ENCODE peak calls at places on chromosome 13, in seven cellular contexts. Y is thoracic aorta; S is astrocyte; N is BE2C; M is CD4-positive, alpha-beta T cell; P is chondrocyte; K is MCF 10A. E is an unnamed sample.

GRCh38 chr13:32045963-32046785 is 14.6 kb downstream of the FRY start:
- DNase-seq in Y (no peak), S (peak; percentile 42), N (no peak), M (no peak), P (no peak), K (peak; percentile 14), E (no peak)

GRCh38 chr13:91126806-91127205 is 220.7 kb upstream of the MIR17HG start:
- DNase-seq in Y (no peak), S (peak; percentile 36), N (no peak), M (no peak), P (no peak), K (peak; percentile 23), E (no peak)

GRCh38 chr13:30159446-30159839 is 147.9 kb downstream of the KATNAL1 start:
- DNase-seq in Y (no peak), S (peak; percentile 89), N (no peak), M (no peak), P (no peak), K (peak; percentile 70), E (peak; percentile 84)

GRCh38 chr13:43058836-43059235 is 35.5 kb downstream of the DNAJC15 start:
- DNase-seq in Y (no peak), S (peak; percentile 38), N (no peak), M (no peak), P (no peak), K (no peak), E (no peak)

GRCh38 chr13:20351279-20352022 is 119.3 kb upstream of the GJB6 start:
- DNase-seq in Y (no peak), S (peak; percentile 95), N (no peak), M (no peak), P (no peak), K (peak; percentile 76), E (peak; percentile 59)

GRCh38 chr13:67043901-67044300 is 186.2 kb downstream of the PCDH9 start:
- DNase-seq in Y (no peak), S (peak; percentile 89), N (no peak), M (no peak), P (no peak), K (peak; percentile 27), E (no peak)

GRCh38 chr13:30895773-30896172 is 10.3 kb upstream of the MEDAG start:
- DNase-seq in Y (peak; percentile 64), S (peak; percentile 88), N (no peak), M (no peak), P (no peak), K (peak; percentile 64), E (peak; percentile 74)

GRCh38 chr13:44879452-44880058 is 109.7 kb downstream of the NUFIP1 start:
- DNase-seq in Y (no peak), S (peak; percentile 48), N (no peak), M (no peak), P (no peak), K (peak; percentile 62), E (peak; percentile 58)

GRCh38 chr13:53758946-53759345 is 730.3 kb downstream of the OLFM4 start:
- DNase-seq in Y (no peak), S (no peak), N (no peak), M (no peak), P (no peak), K (no peak), E (no peak)

GRCh38 chr13:22082437-22083100 is 411.7 kb downstream of the FGF9 start:
- DNase-seq in Y (no peak), S (no peak), N (no peak), M (no peak), P (no peak), K (no peak), E (no peak)

GRCh38 chr13:98313023-98313937 is 136.2 kb upstream of the RNF113B start:
- DNase-seq in Y (no peak), S (no peak), N (no peak), M (no peak), P (no peak), K (no peak), E (no peak)

DNA sequence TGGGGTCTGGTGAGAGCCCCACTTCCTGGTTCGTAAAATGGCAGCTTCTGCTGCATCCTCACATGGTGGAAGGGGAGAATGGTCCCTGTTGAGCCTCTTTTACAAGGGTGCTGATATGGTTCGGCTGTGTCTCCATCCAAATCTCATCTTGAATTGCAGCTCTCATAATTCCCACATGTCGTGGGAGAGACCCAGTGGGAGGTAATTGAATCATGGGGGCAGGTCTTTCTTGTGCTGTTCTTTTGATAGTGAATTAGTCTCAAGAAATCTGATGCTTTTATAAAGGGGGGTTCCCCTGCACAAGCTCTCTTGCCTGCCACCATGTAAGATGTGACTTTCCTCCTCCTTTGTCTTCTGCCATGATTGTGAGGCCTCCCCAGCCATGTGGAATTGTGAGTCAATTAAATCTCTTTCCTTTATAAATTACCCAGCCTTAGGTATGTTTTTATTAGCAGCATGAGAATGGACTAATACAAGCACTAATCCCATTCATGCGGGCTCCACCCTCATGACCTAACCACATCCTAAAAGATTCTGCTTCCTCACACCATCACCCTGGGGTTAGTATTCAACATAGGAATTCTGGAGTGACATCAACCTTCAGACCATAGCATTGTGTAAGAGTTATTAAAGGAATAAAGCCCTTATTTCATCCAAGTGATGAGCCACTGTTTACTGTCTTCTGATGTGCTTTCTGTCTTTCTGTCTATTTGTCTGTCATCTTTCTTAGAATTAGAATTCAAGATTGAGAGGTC is 159.0 kb upstream of the IRS2 start:
- DNase-seq in Y (no peak), S (peak; percentile 57), N (no peak), M (no peak), P (no peak), K (peak; percentile 54), E (peak; percentile 87)
- TF ChIP-seq CTCF in Y (no peak), S (no peak), N (no peak), M (no peak), P (no peak), K (no peak), E (no peak)

GRCh38 chr13:34941835-34942731 is at the start of gene NBEA:
- DNase-seq in Y (peak; percentile 3), S (peak; percentile 47), N (peak; percentile 85), M (peak; percentile 44), P (peak; percentile 85), K (peak; percentile 70), E (peak; percentile 42)
- TF ChIP-seq CTCF in Y (peak; percentile 42), S (no peak), N (peak; percentile 15), M (no peak), P (peak; percentile 62), K (no peak), E (peak; percentile 75)

GRCh38 chr13:73721571-73721970 is 412.6 kb downstream of the KLF12 start:
- DNase-seq in Y (no peak), S (no peak), N (no peak), M (no peak), P (no peak), K (no peak), E (no peak)

GRCh38 chr13:73720216-73720840 is 413.9 kb downstream of the KLF12 start:
- DNase-seq in Y (no peak), S (peak; percentile 35), N (no peak), M (no peak), P (no peak), K (peak; percentile 50), E (no peak)

GRCh38 chr13:73717632-73718031 is 416.6 kb downstream of the KLF12 start:
- DNase-seq in Y (no peak), S (peak; percentile 78), N (no peak), M (no peak), P (no peak), K (no peak), E (peak; percentile 41)

GRCh38 chr13:73718248-73718647 is 416.0 kb downstream of the KLF12 start:
- DNase-seq in Y (no peak), S (no peak), N (no peak), M (no peak), P (no peak), K (no peak), E (no peak)

GRCh38 chr13:73722120-73722519 is 412.1 kb downstream of the KLF12 start:
- DNase-seq in Y (no peak), S (peak; percentile 82), N (no peak), M (no peak), P (no peak), K (peak; percentile 64), E (peak; percentile 65)
- TF ChIP-seq CTCF in Y (no peak), S (peak; percentile 47), N (peak; percentile 57), M (peak; percentile 14), P (peak; percentile 76), K (peak; percentile 37), E (peak; percentile 65)

GRCh38 chr13:112929778-112930055 is 39.3 kb upstream of the MCF2L start:
- DNase-seq in Y (no peak), S (no peak), N (no peak), M (no peak), P (no peak), K (no peak), E (no peak)

GRCh38 chr13:112932971-112933370 is 36.0 kb upstream of the MCF2L start:
- DNase-seq in Y (no peak), S (no peak), N (no peak), M (no peak), P (no peak), K (no peak), E (no peak)

GRCh38 chr13:112930192-112930591 is 38.8 kb upstream of the MCF2L start:
- DNase-seq in Y (no peak), S (no peak), N (no peak), M (no peak), P (no peak), K (no peak), E (no peak)

GRCh38 chr13:112928958-112929777 is 39.8 kb upstream of the MCF2L start:
- DNase-seq in Y (no peak), S (peak; percentile 15), N (peak; percentile 85), M (no peak), P (no peak), K (peak; percentile 9), E (no peak)

DNA sequence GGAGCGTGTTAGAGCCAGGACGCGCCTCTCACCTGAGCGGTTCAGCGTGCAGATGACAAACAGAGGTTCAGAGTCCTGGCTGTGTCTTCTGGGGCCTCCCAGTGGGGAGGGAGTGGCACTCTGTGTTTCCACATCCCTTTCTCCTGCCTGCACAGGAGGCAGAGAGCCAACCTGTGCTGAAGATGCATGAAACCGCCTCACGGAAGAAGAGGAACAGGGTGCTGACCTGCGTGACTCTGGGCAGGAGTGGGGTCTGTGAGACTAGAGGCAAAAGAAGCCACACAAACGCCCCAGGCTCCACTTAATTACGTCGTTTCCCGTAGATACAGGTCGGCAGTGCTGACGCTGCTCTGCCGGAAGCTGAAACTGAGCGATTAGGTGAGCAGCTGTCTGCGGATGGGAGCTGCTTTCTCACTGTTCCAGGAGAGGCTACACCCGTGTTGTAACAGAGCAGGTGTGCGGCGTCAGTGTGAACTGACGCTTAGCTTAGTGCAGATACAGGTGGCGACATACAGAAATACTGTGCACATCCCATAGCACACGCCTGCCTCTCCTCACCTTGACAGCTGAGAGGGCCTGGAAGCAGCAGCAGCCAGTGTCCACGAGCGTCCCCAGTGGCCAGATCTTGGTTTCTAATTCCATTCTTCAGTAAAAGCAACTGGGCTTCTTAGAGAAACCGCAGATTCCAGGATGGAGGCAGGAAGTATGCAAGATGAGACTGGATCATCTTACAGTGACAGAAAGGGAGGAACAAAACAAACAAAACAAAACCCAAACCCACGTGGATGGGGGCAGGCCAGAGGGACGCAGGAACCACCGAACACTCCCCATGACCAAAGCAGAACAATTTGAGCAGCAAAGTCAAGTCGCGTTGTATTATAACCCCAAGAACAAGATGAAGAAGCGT is 37.7 kb upstream of the MCF2L start:
- DNase-seq in Y (no peak), S (peak; percentile 34), N (peak; percentile 72), M (no peak), P (no peak), K (peak; percentile 54), E (no peak)
- TF ChIP-seq CTCF in Y (peak; percentile 13), S (peak; percentile 38), N (peak; percentile 94), M (no peak), P (peak; percentile 82), K (peak; percentile 49), E (peak; percentile 64)

E was measured in HFFc6.